ENCODE peak calls at places on chromosomes 4 and X, in seven cellular contexts. Q, C, H, P, M, X and W are unnamed samples. For H3K4me1 and H3K36me3, the result is how much of the 10 kb centered on the place peaks cover.

GRCh38 chr4:165716472-165716871 is 156.6 kb upstream of the TLL1 start:
- DNase-seq in Q (no peak), C (no peak), H (no peak), P (no peak), M (no peak), X (no peak), W (no peak)

GRCh38 chr4:85703098-85703497 is 228.1 kb downstream of the ARHGAP24 start:
- DNase-seq in Q (peak), C (no peak), H (no peak), P (no peak), M (no peak), X (no peak), W (no peak)

GRCh38 chr4:3226944-3227343 is 22.0 kb upstream of the MSANTD1 start:
- DNase-seq in Q (no peak), C (peak), H (no peak), P (no peak), M (no peak), X (no peak), W (no peak)

GRCh38 chr4:40199179-40199670 is 2.4 kb downstream of the RHOH start:
- DNase-seq in Q (no peak), C (no peak), H (no peak), P (no peak), M (no peak), X (no peak), W (no peak)

GRCh38 chrX:132118361-132118760 is 9.5 kb downstream of the FRMD7 start:
- DNase-seq in Q (no peak), C (no peak), H (no peak), P (no peak), M (no peak), X (no peak), W (no peak)

GRCh38 chrX:136200466-136200865 is 50.7 kb downstream of the MAP7D3 start:
- DNase-seq in Q (peak), C (no peak), H (no peak), P (peak), M (no peak), X (no peak), W (no peak)

GRCh38 chrX:153336988-153337387 is 3.0 kb downstream of the ZNF275 start:
- DNase-seq in Q (no peak), C (no peak), H (no peak), P (no peak), M (no peak), X (no peak), W (no peak)

GRCh38 chr4:19030536-19030935 is 1009.0 kb upstream of the LCORL start:
- DNase-seq in Q (peak), C (no peak), H (no peak), P (no peak), M (no peak), X (no peak), W (no peak)

GRCh38 chr4:85370400-85371032 is 104.4 kb upstream of the ARHGAP24 start:
- DNase-seq in Q (peak), C (peak), H (no peak), P (peak), M (no peak), X (peak), W (no peak)

GRCh38 chr4:73603307-73603710 is 16.9 kb downstream of the RASSF6 start:
- DNase-seq in Q (no peak), C (no peak), H (no peak), P (peak), M (no peak), X (no peak), W (no peak)

GRCh38 chr4:105306158-105306781 is 159.6 kb downstream of the TET2 start:
- DNase-seq in Q (peak), C (no peak), H (no peak), P (no peak), M (no peak), X (no peak), W (no peak)

GRCh38 chrX:123833387-123833786 is 26.5 kb upstream of the XIAP start:
- DNase-seq in Q (peak), C (no peak), H (peak), P (peak), M (no peak), X (peak), W (no peak)

GRCh38 chr4:185872747-185873380 is 60.9 kb upstream of the SORBS2 start:
- DNase-seq in Q (no peak), C (no peak), H (no peak), P (peak), M (no peak), X (no peak), W (no peak)

GRCh38 chr4:136526517-136526916 is 1005.8 kb downstream of the PCDH18 start:
- DNase-seq in Q (no peak), C (no peak), H (no peak), P (no peak), M (no peak), X (no peak), W (no peak)

GRCh38 chrX:19627533-19627932 is 112.2 kb upstream of the MAP3K15 start:
- DNase-seq in Q (peak), C (no peak), H (no peak), P (peak), M (no peak), X (no peak), W (no peak)

GRCh38 chr4:183912585-183912984 is 7.5 kb downstream of the STOX2 start:
- DNase-seq in Q (no peak), C (no peak), H (no peak), P (peak), M (no peak), X (no peak), W (no peak)

GRCh38 chrX:39242187-39242586 is 440.9 kb downstream of the MID1IP1 start:
- DNase-seq in Q (peak), C (no peak), H (no peak), P (no peak), M (no peak), X (no peak), W (no peak)

GRCh38 chr4:126957555-126958440 is 675.0 kb upstream of the INTU start:
- DNase-seq in Q (peak), C (no peak), H (no peak), P (peak), M (no peak), X (no peak), W (no peak)

GRCh38 chr4:140691369-140691768 is 64.8 kb downstream of the TBC1D9 start:
- DNase-seq in Q (peak), C (no peak), H (no peak), P (peak), M (no peak), X (no peak), W (no peak)

GRCh38 chr4:6383929-6384328 is 88.5 kb downstream of the PPP2R2C start:
- DNase-seq in Q (no peak), C (no peak), H (no peak), P (no peak), M (no peak), X (no peak), W (no peak)

GRCh38 chrX:119071381-119071780 is 1.4 kb upstream of the CT47C1 start:
- DNase-seq in Q (no peak), C (no peak), H (no peak), P (no peak), M (no peak), X (no peak), W (no peak)

GRCh38 chr4:120731561-120731960 is 191.0 kb downstream of the PRDM5 start:
- DNase-seq in Q (peak), C (no peak), H (no peak), P (peak), M (no peak), X (no peak), W (no peak)

GRCh38 chr4:127849505-127850234 is 31.0 kb upstream of the PLK4 start:
- DNase-seq in Q (peak), C (no peak), H (no peak), P (no peak), M (no peak), X (no peak), W (no peak)

GRCh38 chr4:78166582-78166981 is 109.5 kb downstream of the FRAS1 start:
- DNase-seq in Q (peak), C (no peak), H (no peak), P (no peak), M (no peak), X (no peak), W (no peak)

GRCh38 chrX:56994375-56995270 is 718 bp downstream of the SPIN3 start:
- DNase-seq in Q (peak), C (no peak), H (no peak), P (peak), M (no peak), X (no peak), W (no peak)

GRCh38 chr4:89298788-89299152 is 8.8 kb downstream of the GPRIN3 start:
- DNase-seq in Q (peak), C (no peak), H (no peak), P (no peak), M (no peak), X (no peak), W (no peak)
- H3K4me1 ChIP-seq in Q (under half), C (half or more), H (half or more), P (under half), M (under half), X (under half), W (under half)

DNA sequence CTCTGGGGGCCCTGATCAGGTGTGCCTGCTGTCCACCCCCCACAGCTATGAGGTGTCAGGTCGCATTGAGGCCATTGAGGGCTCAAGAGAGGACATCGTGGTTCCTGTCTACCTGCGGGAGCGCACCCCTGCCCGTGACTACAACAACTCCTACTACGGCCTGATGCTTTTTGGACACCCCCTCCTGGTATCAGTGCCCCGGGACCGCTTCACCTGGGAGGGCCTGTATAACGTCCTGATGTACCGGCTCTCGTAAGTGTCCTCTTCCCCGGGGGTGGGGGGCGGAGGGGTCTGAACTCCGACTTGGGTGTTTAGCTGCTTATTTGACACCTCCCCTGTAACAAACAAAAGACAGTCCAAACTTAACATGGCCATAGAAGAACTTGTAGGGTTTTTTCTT is 10.5 kb downstream of the USP11 start:
- DNase-seq in Q (no peak), C (no peak), H (no peak), P (no peak), M (no peak), X (no peak), W (no peak)
- H3K36me3 ChIP-seq in Q (under half), C (half or more), H (under half), P (half or more), M (under half), X (under half), W (under half)

GRCh38 chr4:89270792-89271191 is 36.8 kb downstream of the GPRIN3 start:
- DNase-seq in Q (no peak), C (no peak), H (no peak), P (no peak), M (no peak), X (no peak), W (no peak)
- H3K4me1 ChIP-seq in Q (under half), C (under half), H (under half), P (under half), M (under half), X (under half), W (under half)

GRCh38 chr4:1895489-1895888 is 24.3 kb downstream of the NSD2 start:
- DNase-seq in Q (no peak), C (no peak), H (no peak), P (no peak), M (no peak), X (no peak), W (no peak)
- H3K36me3 ChIP-seq in Q (under half), C (under half), H (under half), P (under half), M (under half), X (under half), W (under half)

GRCh38 chr4:41360214-41360910 is 103.6 kb downstream of the UCHL1 start:
- DNase-seq in Q (peak), C (peak), H (no peak), P (peak), M (peak), X (no peak), W (peak)

GRCh38 chr4:41360911-41361830 is 104.4 kb downstream of the UCHL1 start:
- DNase-seq in Q (peak), C (peak), H (no peak), P (no peak), M (no peak), X (no peak), W (peak)

GRCh38 chr4:41363384-41363981 is 106.8 kb downstream of the UCHL1 start:
- DNase-seq in Q (peak), C (peak), H (no peak), P (no peak), M (no peak), X (no peak), W (peak)

GRCh38 chr4:41362647-41363383 is 106.1 kb downstream of the UCHL1 start:
- DNase-seq in Q (peak), C (peak), H (no peak), P (no peak), M (no peak), X (no peak), W (no peak)

GRCh38 chr4:41361831-41362646 is 105.3 kb downstream of the UCHL1 start:
- DNase-seq in Q (peak), C (no peak), H (no peak), P (no peak), M (no peak), X (no peak), W (no peak)
- H3K4me1 ChIP-seq in Q (under half), C (half or more), H (under half), P (under half), M (half or more), X (under half), W (under half)